ENCODE peak calls at places on chromosomes 16 and 17, in nine cellular contexts. One of them, this sample, is unnamed.
A peak's percentile ranks its signal among the peaks of the same experiment; 100 is the strongest.

GRCh38 chr17:43823350-43824084 is 9.4 kb downstream of the MPP3 start:
- DNase-seq in foreskin keratinocyte: no peak
- DNase-seq in heart left ventricle: peak; percentile 74
- DNase-seq in CD4-positive, CD25-positive, alpha-beta regulatory T cell: no peak
- DNase-seq in GM23248: no peak
- DNase-seq in right cardiac atrium: peak; percentile 75
- DNase-seq in tibial artery: no peak
- DNase-seq in A549: no peak
- DNase-seq in CD4-positive, alpha-beta memory T cell: no peak
- DNase-seq in this sample: no peak

GRCh38 chr17:8954339-8954738 is 11.2 kb downstream of the PIK3R5 start:
- DNase-seq in foreskin keratinocyte: no peak
- DNase-seq in heart left ventricle: peak; percentile 80
- DNase-seq in CD4-positive, CD25-positive, alpha-beta regulatory T cell: peak; percentile 93
- DNase-seq in GM23248: no peak
- DNase-seq in right cardiac atrium: peak; percentile 49
- DNase-seq in tibial artery: peak; percentile 86
- DNase-seq in A549: no peak
- DNase-seq in CD4-positive, alpha-beta memory T cell: peak; percentile 86
- DNase-seq in this sample: peak; percentile 23

GRCh38 chr16:30649725-30650368 is 913 bp upstream of the PRR14 start:
- DNase-seq in foreskin keratinocyte: no peak
- DNase-seq in heart left ventricle: peak; percentile 76
- DNase-seq in CD4-positive, CD25-positive, alpha-beta regulatory T cell: no peak
- DNase-seq in GM23248: no peak
- DNase-seq in right cardiac atrium: no peak
- DNase-seq in tibial artery: no peak
- DNase-seq in A549: no peak
- DNase-seq in CD4-positive, alpha-beta memory T cell: peak; percentile 20
- DNase-seq in this sample: no peak

GRCh38 chr17:63843387-63844292 is 1.2 kb upstream of the SMARCD2 start:
- DNase-seq in foreskin keratinocyte: no peak
- DNase-seq in heart left ventricle: no peak
- DNase-seq in CD4-positive, CD25-positive, alpha-beta regulatory T cell: peak; percentile 75
- DNase-seq in GM23248: peak; percentile 85
- DNase-seq in right cardiac atrium: peak; percentile 82
- DNase-seq in tibial artery: peak; percentile 88
- DNase-seq in A549: peak; percentile 57
- DNase-seq in CD4-positive, alpha-beta memory T cell: no peak
- DNase-seq in this sample: peak; percentile 45

GRCh38 chr16:67445913-67446907 is 15.3 kb downstream of the HSD11B2 start:
- DNase-seq in foreskin keratinocyte: no peak
- DNase-seq in heart left ventricle: peak; percentile 80
- DNase-seq in CD4-positive, CD25-positive, alpha-beta regulatory T cell: no peak
- DNase-seq in GM23248: no peak
- DNase-seq in right cardiac atrium: peak; percentile 66
- DNase-seq in tibial artery: no peak
- DNase-seq in A549: no peak
- DNase-seq in CD4-positive, alpha-beta memory T cell: no peak
- DNase-seq in this sample: peak; percentile 79

GRCh38 chr17:51427259-51428255 is 167.2 kb downstream of the UTP18 start:
- DNase-seq in foreskin keratinocyte: no peak
- DNase-seq in heart left ventricle: no peak
- DNase-seq in CD4-positive, CD25-positive, alpha-beta regulatory T cell: peak; percentile 78
- DNase-seq in GM23248: no peak
- DNase-seq in right cardiac atrium: no peak
- DNase-seq in tibial artery: no peak
- DNase-seq in A549: no peak
- DNase-seq in CD4-positive, alpha-beta memory T cell: peak; percentile 82
- DNase-seq in this sample: peak; percentile 17

GRCh38 chr16:31423241-31423640 is 4.9 kb downstream of the COX6A2 start:
- DNase-seq in foreskin keratinocyte: no peak
- DNase-seq in heart left ventricle: no peak
- DNase-seq in CD4-positive, CD25-positive, alpha-beta regulatory T cell: no peak
- DNase-seq in GM23248: no peak
- DNase-seq in right cardiac atrium: no peak
- DNase-seq in tibial artery: no peak
- DNase-seq in A549: no peak
- DNase-seq in CD4-positive, alpha-beta memory T cell: no peak
- DNase-seq in this sample: no peak

GRCh38 chr17:41835214-41835799 is 725 bp downstream of the NT5C3B start:
- DNase-seq in foreskin keratinocyte: no peak
- DNase-seq in heart left ventricle: no peak
- DNase-seq in CD4-positive, CD25-positive, alpha-beta regulatory T cell: no peak
- DNase-seq in GM23248: peak; percentile 39
- DNase-seq in right cardiac atrium: no peak
- DNase-seq in tibial artery: peak; percentile 48
- DNase-seq in A549: no peak
- DNase-seq in CD4-positive, alpha-beta memory T cell: no peak
- DNase-seq in this sample: no peak

GRCh38 chr17:51493206-51493605 is 232.9 kb downstream of the UTP18 start:
- DNase-seq in foreskin keratinocyte: no peak
- DNase-seq in heart left ventricle: no peak
- DNase-seq in CD4-positive, CD25-positive, alpha-beta regulatory T cell: no peak
- DNase-seq in GM23248: no peak
- DNase-seq in right cardiac atrium: no peak
- DNase-seq in tibial artery: no peak
- DNase-seq in A549: no peak
- DNase-seq in CD4-positive, alpha-beta memory T cell: no peak
- DNase-seq in this sample: no peak

GRCh38 chr16:88809676-88810165 is 2.0 kb downstream of the APRT start:
- DNase-seq in foreskin keratinocyte: no peak
- DNase-seq in heart left ventricle: no peak
- DNase-seq in CD4-positive, CD25-positive, alpha-beta regulatory T cell: no peak
- DNase-seq in GM23248: no peak
- DNase-seq in right cardiac atrium: no peak
- DNase-seq in tibial artery: peak; percentile 66
- DNase-seq in A549: no peak
- DNase-seq in CD4-positive, alpha-beta memory T cell: no peak
- DNase-seq in this sample: no peak

GRCh38 chr17:52159159-52159809 is 770 bp upstream of the CA10 start:
- DNase-seq in foreskin keratinocyte: no peak
- DNase-seq in heart left ventricle: no peak
- DNase-seq in CD4-positive, CD25-positive, alpha-beta regulatory T cell: no peak
- DNase-seq in GM23248: no peak
- DNase-seq in right cardiac atrium: no peak
- DNase-seq in tibial artery: no peak
- DNase-seq in A549: no peak
- DNase-seq in CD4-positive, alpha-beta memory T cell: no peak
- DNase-seq in this sample: no peak

GRCh38 chr17:51869387-51869786 is 289.1 kb downstream of the CA10 start:
- DNase-seq in foreskin keratinocyte: peak; percentile 29
- DNase-seq in heart left ventricle: no peak
- DNase-seq in CD4-positive, CD25-positive, alpha-beta regulatory T cell: peak; percentile 7
- DNase-seq in GM23248: peak; percentile 18
- DNase-seq in right cardiac atrium: no peak
- DNase-seq in tibial artery: no peak
- DNase-seq in A549: peak; percentile 10
- DNase-seq in CD4-positive, alpha-beta memory T cell: peak; percentile 2
- DNase-seq in this sample: no peak

GRCh38 chr17:48611213-48611612 is 396 bp upstream of the HOXB7 start:
- DNase-seq in foreskin keratinocyte: no peak
- DNase-seq in heart left ventricle: no peak
- DNase-seq in CD4-positive, CD25-positive, alpha-beta regulatory T cell: no peak
- DNase-seq in GM23248: peak; percentile 64
- DNase-seq in right cardiac atrium: no peak
- DNase-seq in tibial artery: no peak
- DNase-seq in A549: peak; percentile 62
- DNase-seq in CD4-positive, alpha-beta memory T cell: no peak
- DNase-seq in this sample: no peak

GRCh38 chr17:56756536-56756935 is 77.2 kb downstream of the C17orf67 start:
- DNase-seq in foreskin keratinocyte: peak; percentile 84
- DNase-seq in heart left ventricle: no peak
- DNase-seq in CD4-positive, CD25-positive, alpha-beta regulatory T cell: no peak
- DNase-seq in GM23248: peak; percentile 95
- DNase-seq in right cardiac atrium: no peak
- DNase-seq in tibial artery: no peak
- DNase-seq in A549: peak; percentile 51
- DNase-seq in CD4-positive, alpha-beta memory T cell: no peak
- DNase-seq in this sample: no peak

GRCh38 chr17:41682611-41683010 is 6.1 kb upstream of the EIF1 start:
- DNase-seq in foreskin keratinocyte: no peak
- DNase-seq in heart left ventricle: no peak
- DNase-seq in CD4-positive, CD25-positive, alpha-beta regulatory T cell: no peak
- DNase-seq in GM23248: no peak
- DNase-seq in right cardiac atrium: no peak
- DNase-seq in tibial artery: no peak
- DNase-seq in A549: no peak
- DNase-seq in CD4-positive, alpha-beta memory T cell: no peak
- DNase-seq in this sample: no peak

GRCh38 chr17:79935845-79936470 is 96.7 kb upstream of the CBX4 start:
- DNase-seq in foreskin keratinocyte: no peak
- DNase-seq in heart left ventricle: peak; percentile 38
- DNase-seq in CD4-positive, CD25-positive, alpha-beta regulatory T cell: no peak
- DNase-seq in GM23248: no peak
- DNase-seq in right cardiac atrium: no peak
- DNase-seq in tibial artery: no peak
- DNase-seq in A549: no peak
- DNase-seq in CD4-positive, alpha-beta memory T cell: no peak
- DNase-seq in this sample: no peak

DNA sequence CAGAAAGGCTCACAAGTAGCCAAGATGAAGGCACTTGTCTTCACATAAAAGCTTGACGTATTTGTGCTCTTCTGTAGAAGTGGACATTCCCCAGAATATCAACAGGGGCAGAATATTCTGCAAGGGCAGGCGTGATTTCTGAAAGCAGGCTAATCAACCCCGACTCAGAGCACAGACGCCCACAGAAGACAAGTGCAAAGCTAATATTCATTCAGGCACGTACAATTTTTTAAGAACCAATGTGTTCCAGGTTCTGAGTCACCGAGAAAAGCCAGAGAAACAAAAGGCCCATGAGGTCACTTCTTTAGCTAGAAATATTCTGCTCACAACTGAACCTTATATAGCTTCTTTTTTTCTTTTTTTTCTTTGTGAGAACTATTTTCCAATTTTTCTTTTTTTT is 121.6 kb downstream of the DNAH9 start:
- DNase-seq in foreskin keratinocyte: no peak
- DNase-seq in heart left ventricle: no peak
- DNase-seq in CD4-positive, CD25-positive, alpha-beta regulatory T cell: no peak
- DNase-seq in GM23248: no peak
- DNase-seq in right cardiac atrium: no peak
- DNase-seq in tibial artery: no peak
- DNase-seq in A549: no peak
- DNase-seq in CD4-positive, alpha-beta memory T cell: no peak
- DNase-seq in this sample: no peak
- H3K27ac ChIP-seq in foreskin keratinocyte: no peak overlapping the region
- H3K27ac ChIP-seq in heart left ventricle: no peak overlapping the region
- H3K27ac ChIP-seq in CD4-positive, CD25-positive, alpha-beta regulatory T cell: no peak overlapping the region
- H3K27ac ChIP-seq in GM23248: no peak overlapping the region
- H3K27ac ChIP-seq in right cardiac atrium: no peak overlapping the region
- H3K27ac ChIP-seq in tibial artery: no peak overlapping the region
- H3K27ac ChIP-seq in A549: no peak overlapping the region
- H3K27ac ChIP-seq in CD4-positive, alpha-beta memory T cell: no peak overlapping the region
- H3K27ac ChIP-seq in this sample: no peak overlapping the region

GRCh38 chr17:73342549-73343167 is 30.9 kb upstream of the CDC42EP4 start:
- DNase-seq in foreskin keratinocyte: peak; percentile 49
- DNase-seq in heart left ventricle: no peak
- DNase-seq in CD4-positive, CD25-positive, alpha-beta regulatory T cell: no peak
- DNase-seq in GM23248: peak; percentile 60
- DNase-seq in right cardiac atrium: no peak
- DNase-seq in tibial artery: no peak
- DNase-seq in A549: peak; percentile 65
- DNase-seq in CD4-positive, alpha-beta memory T cell: no peak
- DNase-seq in this sample: no peak
- H3K4me1 ChIP-seq in foreskin keratinocyte: peaks cover 3% of the 10 kb centered on the region
- H3K4me1 ChIP-seq in heart left ventricle: peaks cover 12% of the 10 kb centered on the region
- H3K4me1 ChIP-seq in CD4-positive, CD25-positive, alpha-beta regulatory T cell: no peaks in the 10 kb centered on the region
- H3K4me1 ChIP-seq in GM23248: peaks cover 44% of the 10 kb centered on the region
- H3K4me1 ChIP-seq in right cardiac atrium: peaks cover 8% of the 10 kb centered on the region
- H3K4me1 ChIP-seq in tibial artery: peaks cover 17% of the 10 kb centered on the region
- H3K4me1 ChIP-seq in A549: peaks cover 55% of the 10 kb centered on the region
- H3K4me1 ChIP-seq in CD4-positive, alpha-beta memory T cell: no peaks in the 10 kb centered on the region
- H3K4me1 ChIP-seq in this sample: peaks cover 23% of the 10 kb centered on the region

DNA sequence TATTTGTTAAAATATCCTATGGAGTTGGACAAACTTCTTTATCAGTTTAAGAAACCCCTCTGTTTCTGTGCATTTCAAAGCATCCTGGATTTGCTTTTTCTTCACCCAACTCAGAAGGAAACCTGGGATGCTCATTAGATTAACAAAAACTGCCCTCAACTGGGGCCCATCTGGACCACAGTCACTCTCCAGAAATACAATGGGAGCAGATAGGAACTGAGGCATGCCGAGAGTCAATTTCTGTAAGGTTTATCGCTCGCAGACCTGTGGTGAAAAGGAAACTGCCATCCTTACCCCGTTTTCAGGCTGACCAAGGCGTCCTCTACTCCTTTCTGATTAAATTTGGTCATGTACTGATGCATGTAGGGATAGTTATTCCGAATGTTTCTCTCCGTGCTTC is 360.3 kb downstream of the GRIN2A start:
- DNase-seq in foreskin keratinocyte: no peak
- DNase-seq in heart left ventricle: no peak
- DNase-seq in CD4-positive, CD25-positive, alpha-beta regulatory T cell: no peak
- DNase-seq in GM23248: no peak
- DNase-seq in right cardiac atrium: no peak
- DNase-seq in tibial artery: no peak
- DNase-seq in A549: no peak
- DNase-seq in CD4-positive, alpha-beta memory T cell: no peak
- DNase-seq in this sample: no peak
- H3K27ac ChIP-seq in foreskin keratinocyte: no peak overlapping the region
- H3K27ac ChIP-seq in heart left ventricle: no peak overlapping the region
- H3K27ac ChIP-seq in CD4-positive, CD25-positive, alpha-beta regulatory T cell: no peak overlapping the region
- H3K27ac ChIP-seq in GM23248: no peak overlapping the region
- H3K27ac ChIP-seq in right cardiac atrium: no peak overlapping the region
- H3K27ac ChIP-seq in tibial artery: no peak overlapping the region
- H3K27ac ChIP-seq in A549: no peak overlapping the region
- H3K27ac ChIP-seq in CD4-positive, alpha-beta memory T cell: no peak overlapping the region
- H3K27ac ChIP-seq in this sample: no peak overlapping the region

GRCh38 chr17:58081641-58082340 is 1.4 kb upstream of the DYNLL2 start:
- DNase-seq in foreskin keratinocyte: no peak
- DNase-seq in heart left ventricle: no peak
- DNase-seq in CD4-positive, CD25-positive, alpha-beta regulatory T cell: no peak
- DNase-seq in GM23248: no peak
- DNase-seq in right cardiac atrium: no peak
- DNase-seq in tibial artery: no peak
- DNase-seq in A549: no peak
- DNase-seq in CD4-positive, alpha-beta memory T cell: no peak
- DNase-seq in this sample: no peak

GRCh38 chr17:58082341-58082869 is 814 bp upstream of the DYNLL2 start:
- DNase-seq in foreskin keratinocyte: no peak
- DNase-seq in heart left ventricle: no peak
- DNase-seq in CD4-positive, CD25-positive, alpha-beta regulatory T cell: no peak
- DNase-seq in GM23248: no peak
- DNase-seq in right cardiac atrium: no peak
- DNase-seq in tibial artery: no peak
- DNase-seq in A549: no peak
- DNase-seq in CD4-positive, alpha-beta memory T cell: peak; percentile 10
- DNase-seq in this sample: no peak

GRCh38 chr17:58083491-58084316 is 485 bp downstream of the DYNLL2 start:
- DNase-seq in foreskin keratinocyte: peak; percentile 15
- DNase-seq in heart left ventricle: peak; percentile 88
- DNase-seq in CD4-positive, CD25-positive, alpha-beta regulatory T cell: peak; percentile 80
- DNase-seq in GM23248: peak; percentile 87
- DNase-seq in right cardiac atrium: peak; percentile 79
- DNase-seq in tibial artery: peak; percentile 88
- DNase-seq in A549: peak; percentile 46
- DNase-seq in CD4-positive, alpha-beta memory T cell: peak; percentile 79
- DNase-seq in this sample: peak; percentile 72

GRCh38 chr17:58084317-58084981 is 1.2 kb downstream of the DYNLL2 start:
- DNase-seq in foreskin keratinocyte: peak; percentile 47
- DNase-seq in heart left ventricle: no peak
- DNase-seq in CD4-positive, CD25-positive, alpha-beta regulatory T cell: peak; percentile 89
- DNase-seq in GM23248: peak; percentile 57
- DNase-seq in right cardiac atrium: peak; percentile 48
- DNase-seq in tibial artery: peak; percentile 78
- DNase-seq in A549: peak; percentile 61
- DNase-seq in CD4-positive, alpha-beta memory T cell: peak; percentile 61
- DNase-seq in this sample: peak; percentile 54

GRCh38 chr17:58082870-58083490 is at the start of gene DYNLL2:
- DNase-seq in foreskin keratinocyte: peak; percentile 46
- DNase-seq in heart left ventricle: peak; percentile 96
- DNase-seq in CD4-positive, CD25-positive, alpha-beta regulatory T cell: peak; percentile 94
- DNase-seq in GM23248: peak; percentile 94
- DNase-seq in right cardiac atrium: peak; percentile 96
- DNase-seq in tibial artery: peak; percentile 94
- DNase-seq in A549: peak; percentile 91
- DNase-seq in CD4-positive, alpha-beta memory T cell: peak; percentile 88
- DNase-seq in this sample: peak; percentile 93
- H3K4me1 ChIP-seq in foreskin keratinocyte: peaks cover 13% of the 10 kb centered on the region
- H3K4me1 ChIP-seq in heart left ventricle: peaks cover 31% of the 10 kb centered on the region
- H3K4me1 ChIP-seq in CD4-positive, CD25-positive, alpha-beta regulatory T cell: peaks cover 34% of the 10 kb centered on the region
- H3K4me1 ChIP-seq in GM23248: peaks cover 16% of the 10 kb centered on the region
- H3K4me1 ChIP-seq in right cardiac atrium: peaks cover 7% of the 10 kb centered on the region
- H3K4me1 ChIP-seq in tibial artery: peaks cover 28% of the 10 kb centered on the region
- H3K4me1 ChIP-seq in A549: peaks cover 18% of the 10 kb centered on the region
- H3K4me1 ChIP-seq in CD4-positive, alpha-beta memory T cell: peaks cover 40% of the 10 kb centered on the region
- H3K4me1 ChIP-seq in this sample: peaks cover 39% of the 10 kb centered on the region

This sample was measured in body of pancreas.